ENCODE peak calls at places on chromosome 13, in nine cellular contexts. G, U, D, F, K, W, A, R and N are unnamed samples.

GRCh38 chr13:22893149-22893548 is 287.6 kb upstream of the SGCG start:
- DNase-seq in G (no peak), U (no peak), D (no peak), F (no peak), K (no peak), W (no peak), A (no peak), R (no peak), N (no peak)

GRCh38 chr13:32426981-32427851 is 714 bp downstream of the N4BP2L1 start:
- DNase-seq in G (peak), U (peak), D (peak), F (no peak), K (peak), W (no peak), A (peak), R (peak), N (peak)

GRCh38 chr13:38394777-38395504 is 45.3 kb downstream of the UFM1 start:
- DNase-seq in G (no peak), U (no peak), D (peak), F (no peak), K (no peak), W (no peak), A (no peak), R (no peak), N (no peak)

GRCh38 chr13:111920932-111921705 is 145.8 kb upstream of the SOX1 start:
- DNase-seq in G (no peak), U (no peak), D (peak), F (no peak), K (peak), W (no peak), A (no peak), R (no peak), N (no peak)

GRCh38 chr13:69857188-69857821 is 250.3 kb upstream of the ATXN8OS start:
- DNase-seq in G (no peak), U (peak), D (no peak), F (no peak), K (no peak), W (peak), A (no peak), R (peak), N (no peak)

GRCh38 chr13:26095338-26095737 is 43.5 kb upstream of the SHISA2 start:
- DNase-seq in G (no peak), U (no peak), D (no peak), F (no peak), K (no peak), W (no peak), A (no peak), R (peak), N (no peak)

GRCh38 chr13:21465710-21466160 is 6.6 kb upstream of the ZDHHC20 start:
- DNase-seq in G (no peak), U (no peak), D (no peak), F (no peak), K (peak), W (no peak), A (no peak), R (no peak), N (no peak)

GRCh38 chr13:74338341-74338740 is 204.1 kb upstream of the KLF12 start:
- DNase-seq in G (no peak), U (no peak), D (no peak), F (no peak), K (no peak), W (no peak), A (no peak), R (no peak), N (no peak)

GRCh38 chr13:107730835-107731234 is 484.5 kb downstream of the LIG4 start:
- DNase-seq in G (no peak), U (no peak), D (no peak), F (no peak), K (no peak), W (peak), A (no peak), R (peak), N (no peak)

GRCh38 chr13:20796791-20797513 is 23.2 kb upstream of the EEF1AKMT1 start:
- DNase-seq in G (no peak), U (no peak), D (no peak), F (no peak), K (no peak), W (peak), A (no peak), R (peak), N (no peak)

GRCh38 chr13:30762643-30763042 is 27.3 kb downstream of the ALOX5AP start:
- DNase-seq in G (no peak), U (no peak), D (no peak), F (no peak), K (no peak), W (no peak), A (no peak), R (peak), N (no peak)

GRCh38 chr13:59746291-59746962 is 417.3 kb downstream of the DIAPH3 start:
- DNase-seq in G (no peak), U (no peak), D (no peak), F (no peak), K (no peak), W (peak), A (no peak), R (peak), N (no peak)

GRCh38 chr13:70894258-70894657 is 786.0 kb upstream of the KLHL1 start:
- DNase-seq in G (no peak), U (no peak), D (no peak), F (no peak), K (no peak), W (no peak), A (no peak), R (peak), N (no peak)

GRCh38 chr13:94674609-94675348 is 37.6 kb downstream of the SOX21 start:
- DNase-seq in G (peak), U (peak), D (peak), F (peak), K (peak), W (peak), A (peak), R (peak), N (no peak)

GRCh38 chr13:97307882-97308624 is 85.9 kb downstream of the MBNL2 start:
- DNase-seq in G (no peak), U (peak), D (no peak), F (no peak), K (peak), W (peak), A (no peak), R (peak), N (no peak)

GRCh38 chr13:28001837-28002473 is 13.5 kb upstream of the URAD start:
- DNase-seq in G (no peak), U (no peak), D (no peak), F (no peak), K (no peak), W (no peak), A (no peak), R (no peak), N (no peak)

GRCh38 chr13:67235265-67235664 is 5.1 kb upstream of the PCDH9 start:
- DNase-seq in G (no peak), U (no peak), D (no peak), F (no peak), K (no peak), W (no peak), A (no peak), R (no peak), N (no peak)

GRCh38 chr13:40269086-40269485 is 397.4 kb downstream of the FOXO1 start:
- DNase-seq in G (no peak), U (no peak), D (peak), F (no peak), K (no peak), W (peak), A (no peak), R (peak), N (no peak)

GRCh38 chr13:51729853-51730553 is 74.0 kb downstream of the DHRS12 start:
- DNase-seq in G (peak), U (no peak), D (peak), F (no peak), K (no peak), W (peak), A (no peak), R (peak), N (no peak)

GRCh38 chr13:112928958-112929777 is 39.8 kb upstream of the MCF2L start:
- DNase-seq in G (no peak), U (peak), D (no peak), F (no peak), K (no peak), W (peak), A (no peak), R (peak), N (no peak)

GRCh38 chr13:47480121-47480520 is 521.0 kb downstream of the SUCLA2 start:
- DNase-seq in G (no peak), U (no peak), D (no peak), F (no peak), K (no peak), W (peak), A (no peak), R (peak), N (no peak)

GRCh38 chr13:59562924-59563323 is 600.8 kb downstream of the DIAPH3 start:
- DNase-seq in G (no peak), U (no peak), D (no peak), F (no peak), K (no peak), W (no peak), A (no peak), R (no peak), N (no peak)

GRCh38 chr13:35917252-35917941 is 213.8 kb downstream of the DCLK1 start:
- DNase-seq in G (no peak), U (no peak), D (no peak), F (no peak), K (no peak), W (no peak), A (no peak), R (peak), N (no peak)

GRCh38 chr13:43815204-43815603 is 28.4 kb upstream of the ENOX1 start:
- DNase-seq in G (no peak), U (no peak), D (peak), F (no peak), K (no peak), W (peak), A (no peak), R (peak), N (no peak)

GRCh38 chr13:113001251-113002140 is 32.5 kb downstream of the MCF2L start:
- DNase-seq in G (no peak), U (peak), D (peak), F (no peak), K (peak), W (peak), A (no peak), R (peak), N (no peak)

GRCh38 chr13:49587311-49587847 is 2.0 kb upstream of the RCBTB1 start:
- DNase-seq in G (no peak), U (no peak), D (no peak), F (no peak), K (no peak), W (peak), A (no peak), R (peak), N (no peak)

GRCh38 chr13:110396476-110396875 is 89.4 kb downstream of the COL4A2 start:
- DNase-seq in G (no peak), U (no peak), D (peak), F (no peak), K (no peak), W (no peak), A (no peak), R (no peak), N (no peak)

GRCh38 chr13:39501711-39502324 is 101.2 kb downstream of the LHFPL6 start:
- DNase-seq in G (no peak), U (no peak), D (peak), F (no peak), K (no peak), W (no peak), A (no peak), R (no peak), N (no peak)

GRCh38 chr13:48126944-48127814 is 32.3 kb upstream of the MED4 start:
- DNase-seq in G (peak), U (no peak), D (peak), F (no peak), K (peak), W (peak), A (no peak), R (peak), N (no peak)

GRCh38 chr13:66138172-66138811 is 1091.8 kb downstream of the PCDH9 start:
- DNase-seq in G (no peak), U (no peak), D (no peak), F (no peak), K (no peak), W (no peak), A (no peak), R (no peak), N (no peak)

GRCh38 chr13:113157206-113157928 is 1.1 kb upstream of the PROZ start:
- DNase-seq in G (no peak), U (no peak), D (peak), F (no peak), K (no peak), W (no peak), A (no peak), R (no peak), N (no peak)

GRCh38 chr13:23467048-23467931 is 33.8 kb upstream of the SACS start:
- DNase-seq in G (no peak), U (no peak), D (peak), F (no peak), K (no peak), W (peak), A (no peak), R (peak), N (no peak)

GRCh38 chr13:49307365-49307764 is 59.6 kb downstream of the CDADC1 start:
- DNase-seq in G (no peak), U (no peak), D (no peak), F (no peak), K (no peak), W (no peak), A (no peak), R (no peak), N (no peak)

GRCh38 chr13:70375718-70376117 is 267.5 kb upstream of the KLHL1 start:
- DNase-seq in G (no peak), U (no peak), D (no peak), F (no peak), K (no peak), W (no peak), A (no peak), R (no peak), N (no peak)

GRCh38 chr13:94110011-94110410 is 369.5 kb downstream of the DCT start:
- DNase-seq in G (no peak), U (no peak), D (no peak), F (no peak), K (no peak), W (no peak), A (no peak), R (no peak), N (no peak)

GRCh38 chr13:75222031-75222430 is 259.9 kb downstream of the TBC1D4 start:
- DNase-seq in G (no peak), U (no peak), D (no peak), F (no peak), K (no peak), W (peak), A (no peak), R (peak), N (no peak)